ENCODE peak calls at places on chromosomes 16 and 17, in four cellular contexts. R is heart left ventricle, Z is stomach, I is AG04450. Y is an unnamed sample.

GRCh38 chr16:15443753-15444152 is 9.4 kb downstream of the BMERB1 start:
- DNase-seq in R (no peak), Z (no peak), I (no peak), Y (no peak)

GRCh38 chr17:35795871-35796265 is 427 bp upstream of the MMP28 start:
- DNase-seq in I (no peak), R (no peak), Z (no peak), Y (no peak)

GRCh38 chr16:57892447-57893096 is 78.4 kb downstream of the CNGB1 start:
- DNase-seq in R (no peak), I (no peak), Z (peak), Y (no peak)

GRCh38 chr16:81797443-81797842 is 18.4 kb downstream of the PLCG2 start:
- DNase-seq in Z (no peak), I (no peak), R (no peak), Y (no peak)

GRCh38 chr17:10702574-10702973 is 5.2 kb downstream of the ADPRM start:
- DNase-seq in R (no peak), Z (no peak), I (no peak), Y (no peak)

GRCh38 chr17:2094891-2095535 is 40.1 kb downstream of the HIC1 start:
- DNase-seq in R (peak), I (no peak), Z (peak), Y (no peak)

GRCh38 chr16:4651842-4652241 is 27.2 kb downstream of the MGRN1 start:
- DNase-seq in I (no peak), Z (no peak), R (no peak), Y (no peak)

GRCh38 chr16:25585526-25585925 is 106.2 kb upstream of the HS3ST4 start:
- DNase-seq in I (no peak), R (no peak), Z (no peak), Y (no peak)

GRCh38 chr17:34728771-34729310 is 149.5 kb downstream of the TMEM132E start:
- DNase-seq in Z (no peak), R (no peak), I (no peak), Y (no peak)

GRCh38 chr16:11354407-11354732 is 9.1 kb downstream of the RMI2 start:
- DNase-seq in Z (no peak), R (no peak), I (no peak), Y (no peak)

GRCh38 chr17:81551458-81552243 is 502 bp downstream of the FAAP100 start:
- DNase-seq in R (peak), Z (no peak), I (no peak), Y (no peak)

GRCh38 chr17:56983380-56983779 is 5.4 kb downstream of the SCPEP1 start:
- DNase-seq in Z (no peak), I (no peak), R (no peak), Y (no peak)

GRCh38 chr17:35801583-35802224 is 6.3 kb upstream of the MMP28 start:
- DNase-seq in Z (peak), R (peak), I (no peak), Y (no peak)

GRCh38 chr16:57480754-57481230 is 5.5 kb downstream of the DOK4 start:
- DNase-seq in R (no peak), I (no peak), Z (no peak), Y (no peak)

GRCh38 chr17:5821057-5821456 is 236.7 kb upstream of the NLRP1 start:
- DNase-seq in Z (no peak), R (no peak), I (no peak), Y (no peak)

GRCh38 chr16:3793161-3793576 is 75.8 kb upstream of the TRAP1 start:
- DNase-seq in R (no peak), Z (no peak), I (no peak), Y (no peak)

GRCh38 chr16:81198635-81199034 is 39.9 kb upstream of the BCO1 start:
- DNase-seq in Z (no peak), I (no peak), R (no peak), Y (no peak)

GRCh38 chr16:87309912-87310485 is 7.2 kb downstream of the C16orf95 start:
- DNase-seq in R (no peak), I (no peak), Z (no peak), Y (no peak)

GRCh38 chr16:23535901-23536300 is 21.2 kb downstream of the EARS2 start:
- DNase-seq in Z (no peak), R (no peak), I (no peak), Y (no peak)

DNA sequence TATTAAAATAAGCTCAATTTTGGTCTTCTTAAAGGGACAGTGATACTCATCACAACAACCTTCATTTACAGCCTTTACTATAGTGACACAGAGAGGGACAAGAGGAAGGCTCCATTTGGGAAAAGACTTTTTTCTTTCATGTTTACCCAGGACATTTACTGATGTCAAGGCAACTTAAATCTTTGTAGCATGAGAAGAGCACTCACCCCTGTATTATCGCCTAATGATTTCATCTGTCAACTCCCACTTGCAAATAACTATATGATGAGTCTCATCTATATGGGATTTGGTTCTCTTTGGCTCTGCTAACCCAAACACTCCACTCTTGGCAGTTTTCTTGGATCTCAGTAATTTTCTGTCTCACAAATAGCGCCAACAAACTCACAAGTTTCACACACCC is 24.1 kb downstream of the BLMH start:
- DNase-seq in I (no peak), R (no peak), Z (no peak), Y (no peak)
- H3K27ac ChIP-seq in I (no peak), R (no peak), Z (no peak), Y (no peak)

GRCh38 chr16:48105976-48106375 is 49.8 kb downstream of the ABCC12 start:
- DNase-seq in R (no peak), I (no peak), Z (no peak), Y (no peak)
- H3K4me3 ChIP-seq in R (no peak), I (no peak), Z (no peak), Y (no peak)

GRCh38 chr17:19003966-19004600 is 481 bp downstream of the FAM83G start:
- DNase-seq in R (no peak), Z (peak), I (no peak), Y (peak)

GRCh38 chr17:19003543-19003965 is 1.0 kb downstream of the FAM83G start:
- DNase-seq in I (no peak), R (no peak), Z (no peak), Y (no peak)

GRCh38 chr17:19005442-19005773 is 844 bp upstream of the FAM83G start:
- DNase-seq in Z (no peak), R (no peak), I (no peak), Y (no peak)

GRCh38 chr17:19005789-19006430 is 1.3 kb upstream of the FAM83G start:
- DNase-seq in R (no peak), Z (no peak), I (no peak), Y (no peak)

DNA sequence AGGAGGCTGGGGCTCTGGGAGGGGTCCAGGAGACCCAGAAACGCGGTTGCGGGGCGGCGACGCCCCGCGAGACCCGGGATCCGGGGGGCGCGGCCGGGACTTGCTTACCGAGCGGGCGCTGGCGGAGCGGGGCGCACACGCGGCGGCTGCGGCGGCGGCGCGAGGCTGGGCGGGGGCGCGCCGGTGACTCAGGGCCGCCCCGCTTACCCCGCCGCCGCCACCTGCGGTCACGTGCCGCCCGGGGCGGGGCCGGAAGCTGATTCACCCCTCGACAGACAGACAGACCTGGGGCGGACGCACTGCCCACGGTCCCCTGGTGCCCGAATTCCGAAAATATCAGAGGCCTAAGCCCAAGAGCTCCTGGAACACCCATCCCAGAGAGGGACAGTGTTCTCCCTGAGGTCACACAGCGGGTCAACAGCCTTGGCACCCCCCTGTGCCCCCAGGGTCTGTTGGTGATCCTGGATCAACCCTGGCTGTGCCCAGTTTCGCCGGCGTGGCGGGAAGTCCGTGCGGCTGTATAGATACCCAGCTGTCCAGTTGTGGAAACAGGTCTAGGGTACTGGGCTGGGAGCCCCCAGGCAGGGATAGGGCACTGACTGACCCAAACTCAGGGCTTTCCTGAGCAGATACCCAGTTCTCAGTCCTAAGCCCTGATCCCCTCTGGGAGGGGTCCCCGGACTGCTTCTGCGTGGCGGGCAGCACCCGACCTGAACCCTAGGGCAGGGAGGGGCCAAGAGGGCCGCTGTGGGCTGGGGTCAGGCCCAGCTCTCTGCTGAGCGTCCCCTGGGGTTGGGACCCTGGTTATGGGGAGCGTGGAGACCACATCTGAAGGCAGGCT is at the start of gene FAM83G:
- DNase-seq in I (no peak), R (peak), Z (peak), Y (peak)
- H3K27ac ChIP-seq in I (peak), R (no peak), Z (peak), Y (peak)

GRCh38 chr17:39641119-39641496 is 4.2 kb downstream of the STARD3 start:
- DNase-seq in Z (no peak), R (no peak), I (no peak), Y (no peak)
- H3K4me3 ChIP-seq in Z (no peak), R (no peak), I (no peak), Y (no peak)

GRCh38 chr17:48627242-48627597 is 1.1 kb upstream of the HOXB9 start:
- DNase-seq in R (no peak), I (no peak), Z (no peak), Y (no peak)

GRCh38 chr17:48624544-48625501 is 1.3 kb downstream of the HOXB9 start:
- DNase-seq in Z (no peak), I (no peak), R (no peak), Y (no peak)

GRCh38 chr17:48626470-48627241 is 498 bp upstream of the HOXB9 start:
- DNase-seq in R (no peak), Z (no peak), I (no peak), Y (no peak)

GRCh38 chr17:48625502-48626201 is 506 bp downstream of the HOXB9 start:
- DNase-seq in I (no peak), R (no peak), Z (peak), Y (no peak)

DNA sequence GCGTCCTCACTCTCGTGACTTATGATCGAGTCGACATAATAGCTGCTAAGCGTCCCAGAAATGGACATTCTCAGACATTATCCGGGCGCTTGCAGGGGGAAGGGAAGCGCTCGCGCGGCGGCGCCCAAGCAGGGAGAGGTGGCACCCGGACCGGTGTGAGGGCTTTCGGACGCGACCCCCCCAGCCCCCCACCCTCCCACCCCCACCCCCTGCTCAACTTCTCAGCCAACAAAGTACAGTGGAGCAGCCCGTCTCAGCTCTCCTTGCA is at the start of gene HOXB9:
- DNase-seq in I (no peak), Z (no peak), R (no peak), Y (no peak)
- H3K27ac ChIP-seq in I (no peak), Z (no peak), R (no peak), Y (no peak)

GRCh38 chr16:66903544-66904427 is 14.9 kb downstream of the CDH16 start:
- DNase-seq in R (peak), I (no peak), Z (peak), Y (no peak)
- H3K4me3 ChIP-seq in R (peak), I (no peak), Z (no peak), Y (no peak)

GRCh38 chr17:41959336-41960095 is 7.1 kb upstream of the CNP start:
- DNase-seq in I (peak), R (no peak), Z (no peak), Y (no peak)

GRCh38 chr17:41965694-41966375 is 760 bp upstream of the CNP start:
- DNase-seq in Z (peak), I (no peak), R (peak), Y (peak)

GRCh38 chr17:41962768-41963434 is 3.7 kb upstream of the CNP start:
- DNase-seq in Z (peak), I (peak), R (peak), Y (peak)

GRCh38 chr17:41959030-41959335 is 7.6 kb upstream of the CNP start:
- DNase-seq in I (no peak), R (no peak), Z (no peak), Y (no peak)

GRCh38 chr17:41962111-41962510 is 4.5 kb upstream of the CNP start:
- DNase-seq in Z (no peak), I (no peak), R (no peak), Y (no peak)
- H3K27ac ChIP-seq in Z (no peak), I (no peak), R (no peak), Y (no peak)

Y was measured in CD4-positive, CD25-positive, alpha-beta regulatory T cell.